ENCODE peak calls at places on chromosomes 16 and 17, in four cellular contexts. M is heart left ventricle, I is body of pancreas, G is GM23338. F is an unnamed sample.

GRCh38 chr16:87608400-87608985 is 6.2 kb downstream of the JPH3 start:
- DNase-seq in M (peak), I (peak), G (peak), F (peak)

GRCh38 chr16:2776500-2777139 is 460 bp downstream of the ELOB start:
- DNase-seq in M (no peak), I (no peak), G (peak), F (no peak)

GRCh38 chr17:81947189-81947588 is at the start of gene MYADML2:
- DNase-seq in M (no peak), I (no peak), G (no peak), F (no peak)

GRCh38 chr16:31063843-31064611 is 10.0 kb downstream of the ZNF668 start:
- DNase-seq in M (peak), I (no peak), G (no peak), F (no peak)

GRCh38 chr17:16352838-16353701 is at the start of gene CENPV:
- DNase-seq in M (peak), I (peak), G (peak), F (no peak)

GRCh38 chr16:81558077-81558443 is 113.5 kb downstream of the CMIP start:
- DNase-seq in M (no peak), I (no peak), G (no peak), F (no peak)

GRCh38 chr17:42039794-42040763 is 10.3 kb downstream of the C17orf113 start:
- DNase-seq in M (no peak), I (no peak), G (no peak), F (no peak)

GRCh38 chr17:82414548-82415281 is 3.4 kb upstream of the HEXD start:
- DNase-seq in M (peak), I (peak), G (peak), F (no peak)

GRCh38 chr17:66426397-66427033 is 124.1 kb downstream of the PRKCA start:
- DNase-seq in M (no peak), I (peak), G (peak), F (no peak)

GRCh38 chr17:19747829-19748806 is at the start of gene ALDH3A1:
- DNase-seq in M (no peak), I (peak), G (no peak), F (no peak)

GRCh38 chr17:7479389-7480192 is at the start of gene ZBTB4:
- DNase-seq in M (peak), I (peak), G (peak), F (no peak)

GRCh38 chr17:11319894-11320293 is 78.9 kb downstream of the SHISA6 start:
- DNase-seq in M (no peak), I (no peak), G (no peak), F (no peak)

GRCh38 chr17:65742433-65743312 is 181.2 kb upstream of the AXIN2 start:
- DNase-seq in M (no peak), I (no peak), G (peak), F (peak)

GRCh38 chr16:84579936-84580335 is 37.9 kb downstream of the COTL1 start:
- DNase-seq in M (peak), I (peak), G (no peak), F (no peak)

GRCh38 chr17:75587718-75588545 is at the start of gene MYO15B:
- DNase-seq in M (peak), I (peak), G (peak), F (no peak)

GRCh38 chr16:15946257-15947044 is 3.0 kb upstream of the ABCC1 start:
- DNase-seq in M (no peak), I (no peak), G (no peak), F (no peak)

GRCh38 chr17:65051922-65052321 is 4.6 kb downstream of the GNA13 start:
- DNase-seq in M (no peak), I (no peak), G (no peak), F (no peak)

GRCh38 chr17:76544123-76544915 is 4.5 kb downstream of the PRCD start:
- DNase-seq in M (peak), I (no peak), G (peak), F (no peak)

GRCh38 chr17:50938821-50939541 is 72.8 kb upstream of the TOB1 start:
- DNase-seq in M (no peak), I (no peak), G (no peak), F (no peak)

GRCh38 chr16:55499951-55500350 is 8.9 kb upstream of the LPCAT2 start:
- DNase-seq in M (peak), I (no peak), G (no peak), F (peak)

GRCh38 chr17:66461343-66461995 is 159.1 kb downstream of the PRKCA start:
- DNase-seq in M (no peak), I (no peak), G (no peak), F (no peak)

GRCh38 chr17:21004016-21004930 is 38.5 kb downstream of the USP22 start:
- DNase-seq in M (no peak), I (no peak), G (no peak), F (no peak)

GRCh38 chr16:48157794-48158193 is 2.0 kb upstream of the ABCC12 start:
- DNase-seq in M (no peak), I (no peak), G (no peak), F (no peak)

GRCh38 chr17:50834786-50835562 is 412 bp upstream of the WFIKKN2 start:
- DNase-seq in M (no peak), I (no peak), G (peak), F (no peak)

GRCh38 chr17:32958418-32958817 is 30.5 kb downstream of the TMEM98 start:
- DNase-seq in M (no peak), I (no peak), G (no peak), F (no peak)

GRCh38 chr17:16282522-16282921 is 65.5 kb downstream of the PIGL start:
- DNase-seq in M (no peak), I (no peak), G (no peak), F (no peak)

GRCh38 chr17:78986048-78986648 is 6.4 kb upstream of the LGALS3BP start:
- DNase-seq in M (no peak), I (peak), G (no peak), F (no peak)

GRCh38 chr17:78967782-78968362 is 11.9 kb downstream of the LGALS3BP start:
- DNase-seq in M (no peak), I (no peak), G (no peak), F (no peak)

GRCh38 chr17:48892940-48893645 is 506 bp downstream of the ATP5MC1 start:
- DNase-seq in M (no peak), I (no peak), G (peak), F (no peak)

GRCh38 chr16:34050787-34051320 is 591.4 kb downstream of the TP53TG3F start:
- DNase-seq in M (no peak), I (no peak), G (no peak), F (no peak)

GRCh38 chr17:4130715-4131114 is 12.1 kb downstream of the ZZEF1 start:
- DNase-seq in M (peak), I (no peak), G (no peak), F (no peak)

GRCh38 chr16:66220766-66221165 is 145.7 kb upstream of the CDH5 start:
- DNase-seq in M (no peak), I (no peak), G (no peak), F (no peak)
- H3K27ac ChIP-seq in M (no peak), I (no peak), G (no peak), F (no peak)

GRCh38 chr17:72822358-72823023 is 270.0 kb downstream of the SLC39A11 start:
- DNase-seq in M (no peak), I (no peak), G (no peak), F (no peak)

GRCh38 chr17:72832306-72832705 is 260.2 kb downstream of the SLC39A11 start:
- DNase-seq in M (no peak), I (no peak), G (no peak), F (no peak)

GRCh38 chr17:72825218-72825617 is 267.3 kb downstream of the SLC39A11 start:
- DNase-seq in M (no peak), I (no peak), G (no peak), F (no peak)

DNA sequence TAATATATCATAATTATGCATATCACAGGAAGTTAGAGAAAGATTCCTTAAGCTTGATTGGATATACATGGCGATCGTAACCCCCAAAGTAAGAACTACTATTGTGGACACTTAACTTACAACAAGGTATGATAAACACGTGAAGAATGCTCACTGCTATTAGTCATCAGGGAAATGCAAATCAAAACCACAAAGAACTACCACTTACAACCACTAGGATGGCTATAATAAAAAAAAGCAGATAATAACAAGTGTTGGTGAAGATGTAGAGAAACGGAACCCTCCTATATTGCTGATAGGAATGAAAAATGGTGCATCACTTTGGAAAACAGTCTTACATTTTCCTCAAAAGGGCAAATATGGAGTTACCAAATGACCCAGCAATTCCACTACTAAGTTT is 265.9 kb downstream of the SLC39A11 start:
- DNase-seq in M (no peak), I (no peak), G (no peak), F (peak)
- TF ChIP-seq CTCF in M (no peak), I (no peak), G (peak), F (no peak)

DNA sequence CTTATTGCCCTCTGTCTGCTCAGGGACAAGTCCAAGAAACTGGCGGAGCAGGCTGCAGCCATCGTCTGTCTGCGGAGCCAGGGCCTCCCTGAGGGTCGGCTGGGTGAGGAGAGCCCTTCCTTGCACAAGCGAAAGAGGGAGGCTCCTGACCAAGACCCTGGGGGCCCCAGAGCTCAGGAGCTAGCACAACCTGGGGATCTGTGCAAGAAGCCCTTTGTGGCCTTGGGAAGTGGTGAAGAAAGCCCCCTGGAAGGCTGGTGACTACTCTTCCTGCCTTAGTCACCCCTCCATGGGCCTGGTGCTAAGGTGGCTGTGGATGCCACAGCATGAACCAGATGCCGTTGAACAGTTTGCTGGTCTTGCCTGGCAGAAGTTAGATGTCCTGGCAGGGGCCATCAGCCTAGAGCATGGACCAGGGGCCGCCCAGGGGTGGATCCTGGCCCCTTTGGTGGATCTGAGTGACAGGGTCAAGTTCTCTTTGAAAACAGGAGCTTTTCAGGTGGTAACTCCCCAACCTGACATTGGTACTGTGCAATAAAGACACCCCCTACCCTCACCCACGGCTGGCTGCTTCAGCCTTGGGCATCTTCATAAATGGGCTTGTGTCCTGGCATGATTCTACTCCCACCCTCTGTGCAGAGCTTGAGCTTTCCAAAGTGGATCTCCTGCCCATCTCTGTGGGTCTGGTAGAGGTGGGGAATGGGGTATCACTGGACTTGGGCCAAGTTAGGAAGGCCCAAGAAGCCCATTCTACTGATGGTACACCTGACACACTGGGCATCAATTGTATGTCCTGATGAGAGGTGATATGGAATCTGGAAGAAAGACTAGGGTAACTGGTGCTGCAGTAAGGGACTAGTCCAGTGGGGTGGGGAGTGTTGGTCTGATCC is 6.2 kb upstream of the NFATC3 start:
- DNase-seq in M (no peak), I (no peak), G (no peak), F (no peak)
- H3K27ac ChIP-seq in M (peak), I (no peak), G (no peak), F (no peak)

GRCh38 chr16:86517652-86518258 is 7.4 kb downstream of the FOXF1 start:
- DNase-seq in M (peak), I (peak), G (peak), F (no peak)
- TF ChIP-seq CTCF in M (peak), I (peak), G (peak), F (peak)

GRCh38 chr17:31597646-31598387 is 206.3 kb downstream of the RAB11FIP4 start:
- DNase-seq in M (no peak), I (no peak), G (no peak), F (no peak)
- H3K27ac ChIP-seq in M (no peak), I (no peak), G (no peak), F (no peak)

GRCh38 chr17:45237686-45238085 is 16.0 kb downstream of the FMNL1 start:
- DNase-seq in M (no peak), I (no peak), G (no peak), F (no peak)

GRCh38 chr17:45234641-45235040 is 13.0 kb downstream of the FMNL1 start:
- DNase-seq in M (no peak), I (no peak), G (peak), F (no peak)

GRCh38 chr17:45238155-45238774 is 16.6 kb downstream of the FMNL1 start:
- DNase-seq in M (no peak), I (no peak), G (no peak), F (no peak)

GRCh38 chr17:45235071-45236001 is 13.7 kb downstream of the FMNL1 start:
- DNase-seq in M (peak), I (peak), G (peak), F (peak)

GRCh38 chr17:45236002-45236606 is 14.4 kb downstream of the FMNL1 start:
- DNase-seq in M (no peak), I (no peak), G (no peak), F (no peak)
- TF ChIP-seq CTCF in M (no peak), I (no peak), G (no peak), F (no peak)

DNA sequence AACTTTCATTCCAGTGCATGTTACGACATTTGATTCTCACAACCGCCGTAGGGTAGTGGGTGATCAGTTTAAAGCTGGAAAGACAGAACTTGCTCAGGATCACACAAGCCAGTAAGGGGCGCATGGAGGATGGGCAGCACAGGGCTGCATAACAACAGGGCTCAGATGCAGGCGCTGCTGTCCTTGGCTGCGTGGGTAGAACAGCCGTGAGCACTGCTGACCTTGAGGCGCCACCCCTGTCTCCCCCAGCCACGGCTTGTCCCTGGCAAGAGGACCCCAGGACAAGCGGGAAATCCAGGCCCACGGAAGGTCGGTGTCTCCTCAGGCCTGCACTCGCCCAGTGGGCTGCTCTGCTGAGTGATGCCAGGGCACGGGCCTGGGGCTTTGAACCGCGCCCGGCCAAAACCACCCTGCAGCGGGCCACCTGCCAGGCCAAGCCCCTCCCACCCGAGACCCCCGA is 84.7 kb downstream of the LMF1 start:
- DNase-seq in M (no peak), I (no peak), G (peak), F (no peak)
- H3K27ac ChIP-seq in M (no peak), I (no peak), G (no peak), F (no peak)

F was measured in keratinocyte.